ENCODE peak calls at places on chromosomes 7 and 10, in eight cellular contexts. P, G, Y, Q, T, H, E and K are unnamed samples.

GRCh38 chr10:72814134-72814790 is 79.3 kb upstream of the OIT3 start:
- DNase-seq in P (no peak), G (no peak), Y (no peak), Q (no peak), T (no peak), H (no peak), E (peak), K (no peak)

GRCh38 chr10:119659951-119660350 is 8.8 kb downstream of the BAG3 start:
- DNase-seq in P (no peak), G (no peak), Y (no peak), Q (no peak), T (no peak), H (no peak), E (no peak), K (no peak)

GRCh38 chr7:47890125-47890524 is 58.1 kb downstream of the PKD1L1 start:
- DNase-seq in P (no peak), G (no peak), Y (no peak), Q (no peak), T (no peak), H (no peak), E (no peak), K (no peak)

GRCh38 chr10:87942884-87943527 is 79.6 kb downstream of the PTEN start:
- DNase-seq in P (no peak), G (no peak), Y (no peak), Q (no peak), T (no peak), H (no peak), E (no peak), K (no peak)

GRCh38 chr7:88432321-88432720 is 125.6 kb upstream of the STEAP4 start:
- DNase-seq in P (no peak), G (no peak), Y (no peak), Q (no peak), T (no peak), H (no peak), E (no peak), K (no peak)

GRCh38 chr7:2471022-2471329 is 5.2 kb downstream of the GRIFIN start:
- DNase-seq in P (no peak), G (no peak), Y (no peak), Q (no peak), T (no peak), H (no peak), E (peak), K (no peak)

GRCh38 chr10:105797234-105797890 is 1156.3 kb downstream of the SORCS3 start:
- DNase-seq in P (no peak), G (no peak), Y (peak), Q (no peak), T (peak), H (no peak), E (peak), K (no peak)

GRCh38 chr10:7474388-7474787 is 63.6 kb upstream of the SFMBT2 start:
- DNase-seq in P (no peak), G (no peak), Y (no peak), Q (no peak), T (no peak), H (no peak), E (no peak), K (no peak)

GRCh38 chr7:43296306-43296705 is 183.9 kb downstream of the HECW1 start:
- DNase-seq in P (no peak), G (no peak), Y (peak), Q (no peak), T (peak), H (no peak), E (no peak), K (no peak)

GRCh38 chr7:14817829-14818228 is 84.7 kb downstream of the DGKB start:
- DNase-seq in P (no peak), G (no peak), Y (no peak), Q (no peak), T (no peak), H (no peak), E (no peak), K (no peak)

GRCh38 chr10:129951251-129951808 is 12.7 kb downstream of the EBF3 start:
- DNase-seq in P (no peak), G (no peak), Y (no peak), Q (no peak), T (no peak), H (no peak), E (peak), K (no peak)

GRCh38 chr7:96321041-96321669 is 743 bp downstream of the SLC25A13 start:
- DNase-seq in P (peak), G (no peak), Y (peak), Q (peak), T (peak), H (peak), E (peak), K (peak)

GRCh38 chr7:42263971-42264370 is 27.0 kb upstream of the GLI3 start:
- DNase-seq in P (no peak), G (no peak), Y (no peak), Q (no peak), T (no peak), H (no peak), E (no peak), K (no peak)

GRCh38 chr7:77426521-77427051 is 10.4 kb upstream of the GSAP start:
- DNase-seq in P (no peak), G (no peak), Y (no peak), Q (no peak), T (no peak), H (no peak), E (peak), K (no peak)

GRCh38 chr7:5477723-5478531 is 54.3 kb upstream of the TNRC18 start:
- DNase-seq in P (no peak), G (no peak), Y (no peak), Q (no peak), T (no peak), H (no peak), E (no peak), K (no peak)

GRCh38 chr7:154566877-154567276 is 436.0 kb downstream of the PAXIP1 start:
- DNase-seq in P (no peak), G (no peak), Y (no peak), Q (no peak), T (no peak), H (no peak), E (no peak), K (no peak)

GRCh38 chr10:21524526-21525366 is 736 bp downstream of the SKIDA1 start:
- DNase-seq in P (no peak), G (no peak), Y (no peak), Q (no peak), T (peak), H (peak), E (peak), K (no peak)

GRCh38 chr10:104128214-104128613 is 6.2 kb downstream of the SFR1 start:
- DNase-seq in P (no peak), G (no peak), Y (no peak), Q (no peak), T (no peak), H (no peak), E (peak), K (no peak)

GRCh38 chr10:51269816-51270215 is 195.5 kb downstream of the PRKG1 start:
- DNase-seq in P (peak), G (no peak), Y (no peak), Q (no peak), T (no peak), H (no peak), E (peak), K (no peak)